ENCODE peak calls at places on chromosomes 5 and 9, in five cellular contexts. One of them, this sample, is unnamed.

GRCh38 chr9:34993502-34994428 is 4.2 kb downstream of the DNAJB5 start:
- DNase-seq in cardiac fibroblast: peak; percentile 90
- DNase-seq in CD8-positive, alpha-beta T cell: no peak
- DNase-seq in GM23338: peak; percentile 59
- DNase-seq in IMR-90: peak; percentile 61
- DNase-seq in this sample: no peak

GRCh38 chr5:152188219-152188618 is 216.9 kb downstream of the NMUR2 start:
- DNase-seq in cardiac fibroblast: no peak
- DNase-seq in CD8-positive, alpha-beta T cell: no peak
- DNase-seq in GM23338: no peak
- DNase-seq in IMR-90: no peak
- DNase-seq in this sample: no peak

GRCh38 chr9:96441798-96442445 is 8.0 kb upstream of the HABP4 start:
- DNase-seq in cardiac fibroblast: peak; percentile 53
- DNase-seq in CD8-positive, alpha-beta T cell: no peak
- DNase-seq in GM23338: peak; percentile 87
- DNase-seq in IMR-90: peak; percentile 23
- DNase-seq in this sample: no peak

GRCh38 chr9:115845648-115846312 is 307.8 kb upstream of the PAPPA start:
- DNase-seq in cardiac fibroblast: peak; percentile 29
- DNase-seq in CD8-positive, alpha-beta T cell: no peak
- DNase-seq in GM23338: no peak
- DNase-seq in IMR-90: peak; percentile 92
- DNase-seq in this sample: no peak

GRCh38 chr9:673966-674526 is 167.5 kb upstream of the DMRT1 start:
- DNase-seq in cardiac fibroblast: no peak
- DNase-seq in CD8-positive, alpha-beta T cell: no peak
- DNase-seq in GM23338: peak; percentile 73
- DNase-seq in IMR-90: no peak
- DNase-seq in this sample: no peak

GRCh38 chr9:33105939-33106338 is 29.5 kb upstream of the SMU1 start:
- DNase-seq in cardiac fibroblast: no peak
- DNase-seq in CD8-positive, alpha-beta T cell: no peak
- DNase-seq in GM23338: no peak
- DNase-seq in IMR-90: peak; percentile 36
- DNase-seq in this sample: no peak

GRCh38 chr5:133254803-133255202 is 203.0 kb downstream of the HSPA4 start:
- DNase-seq in cardiac fibroblast: no peak
- DNase-seq in CD8-positive, alpha-beta T cell: no peak
- DNase-seq in GM23338: peak; percentile 20
- DNase-seq in IMR-90: no peak
- DNase-seq in this sample: no peak

GRCh38 chr5:127899214-127899610 is 184.4 kb upstream of the SLC12A2 start:
- DNase-seq in cardiac fibroblast: no peak
- DNase-seq in CD8-positive, alpha-beta T cell: no peak
- DNase-seq in GM23338: no peak
- DNase-seq in IMR-90: peak; percentile 54
- DNase-seq in this sample: no peak

GRCh38 chr5:147887026-147887627 is 8.6 kb downstream of the SCGB3A2 start:
- DNase-seq in cardiac fibroblast: peak; percentile 46
- DNase-seq in CD8-positive, alpha-beta T cell: no peak
- DNase-seq in GM23338: peak; percentile 63
- DNase-seq in IMR-90: peak; percentile 35
- DNase-seq in this sample: no peak

GRCh38 chr5:7680260-7680659 is 170.7 kb downstream of the CFAP90 start:
- DNase-seq in cardiac fibroblast: no peak
- DNase-seq in CD8-positive, alpha-beta T cell: no peak
- DNase-seq in GM23338: no peak
- DNase-seq in IMR-90: no peak
- DNase-seq in this sample: no peak
- TF ChIP-seq CTCF in cardiac fibroblast: no peak
- TF ChIP-seq CTCF in CD8-positive, alpha-beta T cell: no peak
- TF ChIP-seq CTCF in GM23338: no peak
- TF ChIP-seq CTCF in IMR-90: no peak
- TF ChIP-seq CTCF in this sample: no peak

GRCh38 chr9:122832194-122832593 is 3.8 kb upstream of the PDCL start:
- DNase-seq in cardiac fibroblast: no peak
- DNase-seq in CD8-positive, alpha-beta T cell: no peak
- DNase-seq in GM23338: no peak
- DNase-seq in IMR-90: no peak
- DNase-seq in this sample: no peak

GRCh38 chr9:122837266-122837850 is 9.0 kb upstream of the PDCL start:
- DNase-seq in cardiac fibroblast: no peak
- DNase-seq in CD8-positive, alpha-beta T cell: no peak
- DNase-seq in GM23338: no peak
- DNase-seq in IMR-90: no peak
- DNase-seq in this sample: no peak

DNA sequence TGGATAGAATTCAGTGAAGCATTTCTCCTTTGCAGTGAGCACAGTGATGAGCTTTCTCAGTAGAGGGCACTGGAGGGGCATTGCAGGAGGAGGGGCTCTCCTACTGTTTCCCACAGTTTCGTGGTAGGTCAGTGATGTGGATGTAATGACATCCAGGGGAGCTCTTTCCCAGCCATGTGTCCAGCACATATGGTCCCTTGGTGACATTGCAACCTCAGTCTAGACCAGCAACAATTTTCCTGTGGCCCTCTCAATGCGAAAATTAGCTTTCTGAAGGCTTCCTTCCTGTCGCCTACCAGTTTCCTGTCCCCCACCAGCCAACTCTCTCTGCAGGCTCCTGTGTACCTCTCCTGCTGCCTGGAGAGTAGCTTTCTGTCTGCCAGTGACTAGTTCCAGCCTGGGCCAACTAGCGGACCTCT is 6.9 kb upstream of the PDCL start:
- DNase-seq in cardiac fibroblast: no peak
- DNase-seq in CD8-positive, alpha-beta T cell: peak; percentile 11
- DNase-seq in GM23338: peak; percentile 50
- DNase-seq in IMR-90: no peak
- DNase-seq in this sample: no peak
- TF ChIP-seq CTCF in cardiac fibroblast: no peak
- TF ChIP-seq CTCF in CD8-positive, alpha-beta T cell: no peak
- TF ChIP-seq CTCF in GM23338: peak; percentile 63
- TF ChIP-seq CTCF in IMR-90: no peak
- TF ChIP-seq CTCF in this sample: peak; percentile 16

DNA sequence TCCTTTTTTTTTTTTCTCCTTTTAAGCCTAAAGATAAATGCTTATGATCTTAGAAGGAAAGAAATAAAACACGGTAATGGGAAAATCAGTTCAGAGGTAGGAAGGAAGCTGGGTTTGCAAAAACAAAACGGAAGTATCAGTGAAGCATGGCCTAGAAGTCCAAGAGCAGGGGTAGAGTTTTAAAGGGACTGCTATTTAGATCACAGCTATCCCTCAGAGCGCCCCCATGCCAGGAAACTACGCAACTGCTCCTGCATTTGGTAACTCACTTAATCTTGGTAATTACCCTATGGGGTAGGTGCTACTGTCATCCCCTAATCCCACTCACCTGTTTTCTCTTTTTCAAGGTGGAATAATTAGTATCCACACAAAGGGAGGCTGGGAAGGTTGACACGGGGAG is 16.0 kb downstream of the TLE1 start:
- DNase-seq in cardiac fibroblast: no peak
- DNase-seq in CD8-positive, alpha-beta T cell: no peak
- DNase-seq in GM23338: peak; percentile 79
- DNase-seq in IMR-90: no peak
- DNase-seq in this sample: no peak
- TF ChIP-seq CTCF in cardiac fibroblast: no peak
- TF ChIP-seq CTCF in CD8-positive, alpha-beta T cell: no peak
- TF ChIP-seq CTCF in GM23338: peak; percentile 71
- TF ChIP-seq CTCF in IMR-90: no peak
- TF ChIP-seq CTCF in this sample: no peak

GRCh38 chr5:101364469-101364868 is 461.4 kb upstream of the ST8SIA4 start:
- DNase-seq in cardiac fibroblast: no peak
- DNase-seq in CD8-positive, alpha-beta T cell: no peak
- DNase-seq in GM23338: no peak
- DNase-seq in IMR-90: no peak
- DNase-seq in this sample: no peak

DNA sequence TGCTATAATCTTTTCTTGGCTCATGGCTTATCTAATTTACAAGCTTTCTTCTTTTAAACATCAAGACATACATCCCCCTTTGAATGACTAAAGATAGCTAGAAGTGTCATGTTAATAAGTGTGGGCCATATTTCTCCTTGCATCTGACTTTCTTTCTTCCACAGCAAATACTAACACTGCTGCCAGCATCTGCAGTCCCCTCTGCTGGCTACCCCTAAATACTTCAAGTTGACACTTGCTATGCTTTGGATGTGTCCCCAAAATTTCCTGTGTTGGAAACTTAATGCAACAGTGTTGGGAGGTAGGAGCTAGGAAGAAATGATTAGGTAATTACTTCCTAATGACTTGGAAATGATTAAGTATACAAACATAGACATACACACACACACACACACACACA is 459.0 kb upstream of the ST8SIA4 start:
- DNase-seq in cardiac fibroblast: no peak
- DNase-seq in CD8-positive, alpha-beta T cell: no peak
- DNase-seq in GM23338: peak; percentile 24
- DNase-seq in IMR-90: no peak
- DNase-seq in this sample: no peak
- TF ChIP-seq CTCF in cardiac fibroblast: no peak
- TF ChIP-seq CTCF in CD8-positive, alpha-beta T cell: no peak
- TF ChIP-seq CTCF in GM23338: peak; percentile 40
- TF ChIP-seq CTCF in IMR-90: no peak
- TF ChIP-seq CTCF in this sample: no peak